ENCODE peak calls at places on chromosomes 12 and 14, in seven cellular contexts. K is sigmoid colon, A is RWPE1, C is IMR-90, P is lower leg skin, O is transverse colon, X is activated B cell treated with CpG ODN at 0.5 μM for 24 hours. T is an unnamed sample.

GRCh38 chr12:88579941-88580871 is at the start of gene KITLG:
- DNase-seq in K (peak; percentile 94), X (no peak), C (peak; percentile 87), A (peak; percentile 76), P (peak; percentile 96), O (peak; percentile 89), T (peak; percentile 91)

GRCh38 chr12:104903648-104904423 is 54.3 kb downstream of the SLC41A2 start:
- DNase-seq in A (no peak), P (no peak), X (no peak), K (no peak), C (no peak), O (no peak), T (no peak)

GRCh38 chr12:132045751-132046150 is 96.0 kb downstream of the EP400 start:
- DNase-seq in O (no peak), X (no peak), A (no peak), P (no peak), K (no peak), C (no peak), T (no peak)

GRCh38 chr14:71130491-71131179 is 223.4 kb downstream of the PCNX1 start:
- DNase-seq in X (no peak), K (no peak), P (no peak), C (peak; percentile 88), A (no peak), O (no peak), T (no peak)

GRCh38 chr12:121741743-121742142 is 29.2 kb downstream of the TMEM120B start:
- DNase-seq in O (no peak), C (no peak), K (no peak), A (no peak), P (no peak), X (no peak), T (no peak)

GRCh38 chr12:113093409-113094101 is 37.0 kb downstream of the DTX1 start:
- DNase-seq in X (no peak), K (no peak), O (no peak), P (no peak), A (no peak), C (no peak), T (no peak)

GRCh38 chr12:110698171-110698902 is 9.4 kb upstream of the HVCN1 start:
- DNase-seq in P (peak; percentile 90), X (peak; percentile 60), C (peak; percentile 59), K (peak; percentile 86), A (peak; percentile 62), O (peak; percentile 81), T (no peak)

GRCh38 chr14:43651185-43651787 is 855.8 kb downstream of the FSCB start:
- DNase-seq in O (no peak), P (no peak), K (no peak), A (no peak), X (no peak), C (no peak), T (no peak)

GRCh38 chr12:126797525-126797924 is 1469.4 kb upstream of the TMEM132C start:
- DNase-seq in A (no peak), K (no peak), C (no peak), O (no peak), P (no peak), X (no peak), T (no peak)

GRCh38 chr12:47832263-47832933 is 12.7 kb upstream of the HDAC7 start:
- DNase-seq in X (peak; percentile 50), A (no peak), O (no peak), C (no peak), P (no peak), K (no peak), T (peak; percentile 39)

GRCh38 chr12:131827961-131828534 is at the start of gene MMP17:
- DNase-seq in C (peak; percentile 55), X (peak; percentile 69), O (peak; percentile 33), A (no peak), K (peak; percentile 74), P (peak; percentile 90), T (no peak)

GRCh38 chr14:89533136-89533535 is 116.1 kb upstream of the FOXN3 start:
- DNase-seq in A (no peak), C (no peak), O (no peak), P (no peak), K (no peak), X (no peak), T (no peak)
- TF ChIP-seq CTCF in A (no peak), C (no peak), O (no peak), P (no peak), K (no peak), X (no peak), T (no peak)

GRCh38 chr14:100037351-100037750 is 27.9 kb upstream of the EVL start:
- DNase-seq in K (no peak), O (no peak), X (no peak), A (no peak), P (no peak), C (peak; percentile 71), T (no peak)

GRCh38 chr14:100033347-100034052 is 31.7 kb upstream of the EVL start:
- DNase-seq in X (no peak), C (no peak), K (no peak), O (no peak), A (no peak), P (no peak), T (no peak)

GRCh38 chr14:100038065-100038464 is 27.2 kb upstream of the EVL start:
- DNase-seq in O (no peak), K (no peak), P (no peak), C (no peak), A (no peak), X (no peak), T (no peak)

GRCh38 chr14:100032749-100033148 is 32.5 kb upstream of the EVL start:
- DNase-seq in X (no peak), A (no peak), C (no peak), P (no peak), O (no peak), K (no peak), T (no peak)

DNA sequence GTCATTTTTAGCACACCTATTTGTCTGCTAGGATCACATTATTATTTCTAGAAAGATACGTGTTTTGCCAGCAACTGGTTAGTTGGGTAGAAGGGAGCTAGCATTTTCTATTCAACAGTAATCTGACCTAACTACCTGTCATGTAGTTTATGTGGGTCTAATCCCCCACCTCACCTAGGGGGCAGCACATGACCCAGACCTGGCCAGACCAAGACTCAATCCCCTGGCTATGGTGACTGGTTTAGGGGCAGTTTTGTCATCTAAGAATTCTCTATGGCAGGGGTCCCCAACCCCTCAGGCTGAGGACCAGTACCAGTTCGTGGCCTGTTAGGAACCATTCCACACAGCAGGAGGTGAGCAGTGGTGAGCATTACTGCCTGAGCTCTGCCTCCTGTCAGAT is 29.5 kb upstream of the EVL start:
- DNase-seq in A (no peak), C (no peak), K (no peak), P (no peak), X (no peak), O (no peak), T (no peak)
- TF ChIP-seq CTCF in A (no peak), C (no peak), K (no peak), P (no peak), X (no peak), O (no peak), T (no peak)

GRCh38 chr12:67442347-67442841 is 173.2 kb downstream of the CAND1 start:
- DNase-seq in P (no peak), A (no peak), C (no peak), O (peak; percentile 37), X (no peak), K (no peak), T (no peak)

GRCh38 chr12:67444542-67444941 is 175.4 kb downstream of the CAND1 start:
- DNase-seq in K (no peak), A (no peak), X (no peak), C (no peak), O (no peak), P (no peak), T (no peak)

GRCh38 chr12:67441736-67442346 is 172.7 kb downstream of the CAND1 start:
- DNase-seq in P (peak; percentile 97), X (peak; percentile 56), K (peak; percentile 90), A (peak; percentile 58), C (peak; percentile 77), O (peak; percentile 93), T (no peak)

GRCh38 chr12:67439611-67440010 is 170.5 kb downstream of the CAND1 start:
- DNase-seq in X (no peak), K (no peak), O (no peak), P (no peak), A (no peak), C (no peak), T (no peak)

GRCh38 chr12:67442896-67443295 is 173.7 kb downstream of the CAND1 start:
- DNase-seq in K (no peak), X (no peak), C (no peak), P (no peak), A (no peak), O (no peak), T (no peak)
- TF ChIP-seq CTCF in K (no peak), X (no peak), C (no peak), P (no peak), A (no peak), O (no peak), T (no peak)

GRCh38 chr14:54642950-54643695 is 76.2 kb downstream of the SAMD4A start:
- DNase-seq in K (no peak), A (no peak), P (no peak), C (peak; percentile 46), X (no peak), O (no peak), T (no peak)
- TF ChIP-seq CTCF in K (no peak), A (no peak), P (no peak), C (peak; percentile 36), X (no peak), O (no peak), T (peak; percentile 69)

GRCh38 chr12:6201199-6201608 is 1.0 kb downstream of the CD9 start:
- DNase-seq in O (peak; percentile 75), A (peak; percentile 49), X (no peak), P (no peak), C (no peak), K (peak; percentile 80), T (no peak)
- TF ChIP-seq CTCF in O (peak; percentile 55), A (no peak), X (no peak), P (no peak), C (no peak), K (no peak), T (no peak)

GRCh38 chr14:76923422-76924362 is 97.5 kb downstream of the LRRC74A start:
- DNase-seq in K (no peak), A (no peak), P (no peak), O (no peak), X (no peak), C (no peak), T (no peak)
- TF ChIP-seq CTCF in K (no peak), A (no peak), P (no peak), O (no peak), X (no peak), C (no peak), T (no peak)

GRCh38 chr12:93521225-93521854 is 51.1 kb upstream of the SOCS2 start:
- DNase-seq in O (no peak), C (peak; percentile 19), X (no peak), K (no peak), A (no peak), P (no peak), T (no peak)
- TF ChIP-seq CTCF in O (no peak), C (no peak), X (no peak), K (no peak), A (no peak), P (no peak), T (no peak)

DNA sequence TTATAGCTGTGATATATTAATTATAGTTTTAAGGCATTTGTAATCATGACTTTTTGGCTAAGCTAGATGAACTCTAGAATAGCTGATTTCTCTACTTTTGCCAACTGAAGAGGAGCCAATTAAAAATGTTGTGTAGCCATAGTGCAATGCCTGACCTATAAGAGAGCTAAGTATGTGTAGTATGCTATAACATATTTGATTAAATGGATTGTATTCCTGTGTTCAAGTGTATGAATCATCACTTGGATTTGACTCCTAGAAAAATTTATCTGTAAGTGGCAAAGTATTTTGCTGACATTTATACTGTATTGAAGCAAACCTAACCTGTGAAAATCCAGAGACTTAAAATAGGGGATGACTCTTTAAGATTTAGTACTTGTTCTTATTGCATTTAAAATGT is 34.2 kb downstream of the PCNX4 start:
- DNase-seq in C (peak; percentile 32), A (no peak), K (no peak), P (no peak), O (no peak), X (no peak), T (no peak)
- TF ChIP-seq CTCF in C (no peak), A (no peak), K (no peak), P (no peak), O (no peak), X (no peak), T (no peak)

T was measured in chondrocyte.